ENCODE peak calls at places on chromosomes 16 and 17, in six cellular contexts. G is CD4-positive, alpha-beta T cell; L is PC-3; C is IMR-90; M is RWPE1; O is astrocyte. T is an unnamed sample.

GRCh38 chr17:73611630-73612029 is 32.6 kb downstream of the SDK2 start:
- DNase-seq in G (no peak), O (no peak), M (no peak), L (no peak), C (no peak), T (no peak)

GRCh38 chr16:85754403-85754802 is 3.5 kb upstream of the C16orf74 start:
- DNase-seq in O (no peak), G (no peak), C (no peak), M (no peak), L (no peak), T (no peak)

GRCh38 chr16:83992624-83993023 is 24.6 kb downstream of the NECAB2 start:
- DNase-seq in L (peak), G (no peak), M (no peak), C (peak), O (peak), T (peak)

GRCh38 chr17:38455288-38455915 is 27.1 kb downstream of the ARHGAP23 start:
- DNase-seq in O (no peak), M (no peak), C (no peak), L (no peak), G (no peak), T (no peak)

GRCh38 chr17:78597923-78598545 is 20.8 kb upstream of the DNAH17 start:
- DNase-seq in M (no peak), L (no peak), G (no peak), O (peak), C (peak), T (no peak)

GRCh38 chr17:66836063-66837005 is 1.4 kb downstream of the CACNG5 start:
- DNase-seq in C (no peak), O (no peak), L (no peak), G (no peak), M (no peak), T (no peak)

GRCh38 chr16:29926675-29927522 is 873 bp upstream of the KCTD13 start:
- DNase-seq in G (no peak), C (peak), M (peak), L (peak), O (no peak), T (no peak)

GRCh38 chr17:33169580-33170285 is 123.4 kb downstream of the ASIC2 start:
- DNase-seq in L (peak), M (peak), O (peak), C (peak), G (no peak), T (no peak)

GRCh38 chr16:72859581-72859980 is 188.3 kb downstream of the ZFHX3 start:
- DNase-seq in C (no peak), G (no peak), L (no peak), M (no peak), O (no peak), T (no peak)

GRCh38 chr16:72858611-72859493 is 189.1 kb downstream of the ZFHX3 start:
- DNase-seq in M (no peak), C (peak), L (no peak), O (peak), G (no peak), T (peak)

GRCh38 chr16:72854537-72854936 is 193.4 kb downstream of the ZFHX3 start:
- DNase-seq in O (no peak), G (no peak), M (no peak), C (no peak), L (no peak), T (no peak)

GRCh38 chr16:72857841-72858594 is 189.9 kb downstream of the ZFHX3 start:
- DNase-seq in G (no peak), O (no peak), L (no peak), C (no peak), M (no peak), T (no peak)

GRCh38 chr16:72856797-72857196 is 191.1 kb downstream of the ZFHX3 start:
- DNase-seq in C (no peak), G (no peak), O (no peak), L (peak), M (peak), T (peak)
- H3K27ac ChIP-seq in C (no peak), G (no peak), O (no peak), L (no peak), M (no peak), T (no peak)

GRCh38 chr17:29615048-29615385 is 7.7 kb downstream of the CORO6 start:
- DNase-seq in O (no peak), M (no peak), G (peak), L (no peak), C (no peak), T (no peak)

GRCh38 chr17:29613371-29613837 is 9.3 kb downstream of the CORO6 start:
- DNase-seq in G (peak), L (no peak), C (peak), M (no peak), O (peak), T (peak)

GRCh38 chr17:29612404-29613370 is 10.0 kb downstream of the CORO6 start:
- DNase-seq in G (no peak), M (no peak), C (no peak), L (no peak), O (no peak), T (no peak)

GRCh38 chr17:29614345-29615047 is 8.2 kb downstream of the CORO6 start:
- DNase-seq in C (no peak), G (no peak), M (no peak), O (no peak), L (no peak), T (no peak)

DNA sequence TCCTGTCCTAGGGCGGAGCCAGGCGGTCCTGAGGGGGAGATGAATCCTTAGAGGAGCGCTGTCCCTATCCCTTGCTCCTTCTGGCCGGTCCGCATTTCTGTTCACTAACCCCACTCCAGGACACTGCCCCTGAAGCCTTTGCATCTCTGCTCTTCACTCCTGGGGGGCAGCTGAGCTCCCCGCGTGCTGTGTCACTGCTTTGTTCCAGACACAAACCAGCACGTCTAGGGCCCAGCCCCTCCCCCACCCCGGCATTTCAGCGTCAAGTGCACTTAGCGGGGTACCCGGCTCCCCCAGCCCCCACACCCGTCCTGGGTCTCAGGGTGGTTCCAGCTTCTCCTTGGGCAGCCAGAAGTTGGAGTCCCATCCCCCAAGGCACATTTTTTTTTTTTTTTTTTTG is 8.9 kb downstream of the CORO6 start:
- DNase-seq in G (no peak), M (no peak), O (no peak), C (no peak), L (no peak), T (no peak)
- H3K27ac ChIP-seq in G (no peak), M (no peak), O (no peak), C (no peak), L (no peak), T (no peak)

DNA sequence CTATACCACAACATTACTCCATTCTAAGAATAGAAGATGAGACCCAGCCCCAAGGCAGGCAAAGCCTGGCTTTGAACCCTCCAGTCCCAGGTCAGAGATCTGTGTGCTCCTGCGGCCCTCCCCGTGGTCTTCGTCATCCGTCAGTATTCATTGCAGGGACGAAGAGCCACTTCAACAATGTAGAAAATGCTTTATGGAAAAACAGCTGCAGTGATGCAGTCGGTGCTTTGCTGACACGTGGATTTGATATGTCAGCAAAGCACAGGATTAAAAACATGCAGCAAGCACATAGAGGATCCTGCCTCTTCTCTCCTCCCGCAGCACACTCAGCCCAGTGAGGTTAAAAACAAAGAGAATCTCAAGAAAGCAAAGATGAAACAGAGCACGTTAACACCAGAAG is 117.1 kb upstream of the AXIN2 start:
- DNase-seq in L (no peak), G (no peak), C (no peak), M (no peak), O (no peak), T (peak)
- H3K27ac ChIP-seq in L (no peak), G (no peak), C (no peak), M (no peak), O (no peak), T (peak)

GRCh38 chr17:10072086-10072485 is 126.3 kb downstream of the GAS7 start:
- DNase-seq in C (no peak), G (no peak), L (no peak), M (no peak), O (no peak), T (no peak)
- H3K27ac ChIP-seq in C (no peak), G (no peak), L (no peak), M (no peak), O (no peak), T (no peak)

GRCh38 chr16:28180660-28181556 is 30.9 kb downstream of the XPO6 start:
- DNase-seq in C (peak), O (peak), G (no peak), M (no peak), L (no peak), T (no peak)

GRCh38 chr16:28181557-28181914 is 30.2 kb downstream of the XPO6 start:
- DNase-seq in O (peak), L (peak), M (peak), C (peak), G (no peak), T (peak)

GRCh38 chr16:28183441-28183840 is 28.3 kb downstream of the XPO6 start:
- DNase-seq in G (no peak), O (no peak), L (no peak), C (no peak), M (no peak), T (no peak)

GRCh38 chr16:28183930-28184329 is 27.8 kb downstream of the XPO6 start:
- DNase-seq in G (no peak), O (no peak), L (no peak), C (no peak), M (no peak), T (no peak)

GRCh38 chr16:28182183-28182582 is 29.6 kb downstream of the XPO6 start:
- DNase-seq in G (peak), L (no peak), O (peak), M (no peak), C (peak), T (peak)
- H3K27ac ChIP-seq in G (peak), L (no peak), O (peak), M (peak), C (peak), T (peak)

GRCh38 chr16:50393461-50394214 is 24.9 kb upstream of the BRD7 start:
- DNase-seq in C (no peak), M (no peak), O (no peak), L (no peak), G (no peak), T (no peak)
- H3K27ac ChIP-seq in C (no peak), M (no peak), O (no peak), L (no peak), G (no peak), T (no peak)

GRCh38 chr17:8472663-8473062 is 37.0 kb downstream of the NDEL1 start:
- DNase-seq in M (no peak), C (no peak), O (no peak), L (no peak), G (no peak), T (no peak)
- H3K27ac ChIP-seq in M (no peak), C (no peak), O (no peak), L (no peak), G (no peak), T (no peak)

GRCh38 chr17:81163051-81163695 is 2.1 kb upstream of the PVALEF start:
- DNase-seq in O (no peak), L (no peak), M (no peak), G (no peak), C (no peak), T (no peak)

GRCh38 chr17:81161536-81161935 is 3.8 kb upstream of the PVALEF start:
- DNase-seq in O (no peak), L (no peak), C (no peak), M (no peak), G (no peak), T (no peak)

GRCh38 chr17:81160747-81161453 is 4.4 kb upstream of the PVALEF start:
- DNase-seq in M (no peak), C (no peak), O (no peak), L (no peak), G (no peak), T (no peak)

GRCh38 chr17:81162491-81162890 is 2.8 kb upstream of the PVALEF start:
- DNase-seq in G (no peak), C (no peak), O (no peak), L (no peak), M (no peak), T (no peak)

DNA sequence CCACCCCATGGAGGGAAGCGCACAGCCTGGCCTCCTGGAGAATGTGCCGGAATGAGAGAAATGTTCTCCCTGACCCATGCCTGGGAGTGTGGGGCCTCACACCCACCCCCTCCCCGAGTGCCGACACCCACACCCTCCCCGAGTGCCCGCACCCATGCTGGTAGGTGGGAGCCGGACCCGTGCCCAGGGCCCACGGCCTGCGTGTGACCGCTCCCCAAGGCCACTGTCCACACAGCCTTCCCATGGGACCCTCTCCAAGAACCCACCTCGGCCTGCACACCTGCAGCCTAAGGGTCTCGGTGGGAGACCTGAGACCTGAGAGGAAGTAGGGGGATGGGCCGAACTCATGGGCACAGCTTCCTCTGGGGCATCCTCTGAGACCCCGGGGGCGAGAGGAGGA is 3.3 kb upstream of the PVALEF start:
- DNase-seq in O (no peak), G (no peak), C (no peak), L (no peak), M (no peak), T (no peak)
- H3K27ac ChIP-seq in O (no peak), G (no peak), C (no peak), L (no peak), M (no peak), T (no peak)

GRCh38 chr17:47708312-47708863 is 14.4 kb downstream of the TBKBP1 start:
- DNase-seq in C (no peak), L (no peak), M (no peak), G (no peak), O (no peak), T (no peak)
- H3K27ac ChIP-seq in C (no peak), L (no peak), M (no peak), G (no peak), O (no peak), T (no peak)